ENCODE peak calls at places on chromosomes 11 and 22, in four cellular contexts. One of them, this sample, is unnamed.

GRCh38 chr22:30001459-30001858 is 78.8 kb upstream of the HORMAD2 start:
- DNase-seq in endothelial cell: no peak
- DNase-seq in cardiac muscle cell: no peak
- DNase-seq in HFF-Myc: no peak
- DNase-seq in this sample: no peak

GRCh38 chr22:50271519-50271970 is 1.4 kb upstream of the MAPK11 start:
- DNase-seq in endothelial cell: peak
- DNase-seq in cardiac muscle cell: peak
- DNase-seq in HFF-Myc: no peak
- DNase-seq in this sample: peak

GRCh38 chr22:36156515-36157419 is 3.8 kb downstream of the APOL3 start:
- DNase-seq in endothelial cell: peak
- DNase-seq in cardiac muscle cell: peak
- DNase-seq in HFF-Myc: peak
- DNase-seq in this sample: no peak

GRCh38 chr11:3131330-3131941 is 33.7 kb downstream of the OSBPL5 start:
- DNase-seq in endothelial cell: no peak
- DNase-seq in cardiac muscle cell: no peak
- DNase-seq in HFF-Myc: no peak
- DNase-seq in this sample: no peak

GRCh38 chr11:14184548-14184947 is 174.4 kb downstream of the RRAS2 start:
- DNase-seq in endothelial cell: no peak
- DNase-seq in cardiac muscle cell: peak
- DNase-seq in HFF-Myc: no peak
- DNase-seq in this sample: no peak

GRCh38 chr22:36224245-36224644 is 15.1 kb downstream of the APOL2 start:
- DNase-seq in endothelial cell: no peak
- DNase-seq in cardiac muscle cell: no peak
- DNase-seq in HFF-Myc: no peak
- DNase-seq in this sample: no peak

GRCh38 chr22:47294571-47294970 is 532.1 kb downstream of the TBC1D22A start:
- DNase-seq in endothelial cell: no peak
- DNase-seq in cardiac muscle cell: no peak
- DNase-seq in HFF-Myc: no peak
- DNase-seq in this sample: no peak

GRCh38 chr11:27296406-27296994 is 66.5 kb downstream of the CCDC34 start:
- DNase-seq in endothelial cell: no peak
- DNase-seq in cardiac muscle cell: peak
- DNase-seq in HFF-Myc: no peak
- DNase-seq in this sample: no peak

GRCh38 chr11:120517390-120518315 is 6.1 kb downstream of the GRIK4 start:
- DNase-seq in endothelial cell: no peak
- DNase-seq in cardiac muscle cell: peak
- DNase-seq in HFF-Myc: no peak
- DNase-seq in this sample: no peak

GRCh38 chr11:13333456-13333957 is 55.9 kb downstream of the BMAL1 start:
- DNase-seq in endothelial cell: no peak
- DNase-seq in cardiac muscle cell: no peak
- DNase-seq in HFF-Myc: no peak
- DNase-seq in this sample: no peak

GRCh38 chr11:117843666-117844484 is 19.3 kb upstream of the FXYD2 start:
- DNase-seq in endothelial cell: peak
- DNase-seq in cardiac muscle cell: peak
- DNase-seq in HFF-Myc: no peak
- DNase-seq in this sample: peak

GRCh38 chr22:31680764-31681624 is 19.0 kb upstream of the PISD start:
- DNase-seq in endothelial cell: no peak
- DNase-seq in cardiac muscle cell: no peak
- DNase-seq in HFF-Myc: no peak
- DNase-seq in this sample: no peak

GRCh38 chr11:114197799-114198500 is 98.2 kb upstream of the NNMT start:
- DNase-seq in endothelial cell: no peak
- DNase-seq in cardiac muscle cell: no peak
- DNase-seq in HFF-Myc: peak
- DNase-seq in this sample: no peak

GRCh38 chr11:126280595-126280994 is 2.3 kb upstream of the TIRAP start:
- DNase-seq in endothelial cell: peak
- DNase-seq in cardiac muscle cell: no peak
- DNase-seq in HFF-Myc: no peak
- DNase-seq in this sample: no peak

GRCh38 chr22:20239951-20240773 is 28.0 kb downstream of the RTN4R start:
- DNase-seq in endothelial cell: peak
- DNase-seq in cardiac muscle cell: no peak
- DNase-seq in HFF-Myc: no peak
- DNase-seq in this sample: peak

GRCh38 chr11:9461068-9461759 is 402 bp downstream of the ZNF143 start:
- DNase-seq in endothelial cell: peak
- DNase-seq in cardiac muscle cell: peak
- DNase-seq in HFF-Myc: peak
- DNase-seq in this sample: peak

GRCh38 chr22:31929126-31929928 is 15.0 kb upstream of the YWHAH start:
- DNase-seq in endothelial cell: no peak
- DNase-seq in cardiac muscle cell: no peak
- DNase-seq in HFF-Myc: peak
- DNase-seq in this sample: no peak

GRCh38 chr11:75024764-75025211 is 36.1 kb downstream of the NEU3 start:
- DNase-seq in endothelial cell: no peak
- DNase-seq in cardiac muscle cell: no peak
- DNase-seq in HFF-Myc: no peak
- DNase-seq in this sample: no peak

GRCh38 chr11:19508166-19508565 is 204.5 kb upstream of the NAV2 start:
- DNase-seq in endothelial cell: no peak
- DNase-seq in cardiac muscle cell: no peak
- DNase-seq in HFF-Myc: no peak
- DNase-seq in this sample: no peak

GRCh38 chr11:79236541-79236971 is 204.3 kb downstream of the TENM4 start:
- DNase-seq in endothelial cell: no peak
- DNase-seq in cardiac muscle cell: peak
- DNase-seq in HFF-Myc: peak
- DNase-seq in this sample: no peak

GRCh38 chr11:8604078-8604723 is 10.2 kb upstream of the STK33 start:
- DNase-seq in endothelial cell: peak
- DNase-seq in cardiac muscle cell: peak
- DNase-seq in HFF-Myc: peak
- DNase-seq in this sample: peak

GRCh38 chr11:95697614-95698408 is 91.8 kb downstream of the FAM76B start:
- DNase-seq in endothelial cell: no peak
- DNase-seq in cardiac muscle cell: no peak
- DNase-seq in HFF-Myc: no peak
- DNase-seq in this sample: no peak

GRCh38 chr22:18000441-18001039 is 23.8 kb downstream of the MICAL3 start:
- DNase-seq in endothelial cell: peak
- DNase-seq in cardiac muscle cell: peak
- DNase-seq in HFF-Myc: no peak
- DNase-seq in this sample: peak

GRCh38 chr11:12358302-12359188 is 18.8 kb upstream of the PARVA start:
- DNase-seq in endothelial cell: no peak
- DNase-seq in cardiac muscle cell: no peak
- DNase-seq in HFF-Myc: no peak
- DNase-seq in this sample: no peak

GRCh38 chr11:35036642-35037041 is 102.3 kb upstream of the CD44 start:
- DNase-seq in endothelial cell: no peak
- DNase-seq in cardiac muscle cell: no peak
- DNase-seq in HFF-Myc: no peak
- DNase-seq in this sample: no peak

GRCh38 chr11:76636826-76637460 is 33.6 kb downstream of the LRRC32 start:
- DNase-seq in endothelial cell: no peak
- DNase-seq in cardiac muscle cell: no peak
- DNase-seq in HFF-Myc: no peak
- DNase-seq in this sample: no peak

DNA sequence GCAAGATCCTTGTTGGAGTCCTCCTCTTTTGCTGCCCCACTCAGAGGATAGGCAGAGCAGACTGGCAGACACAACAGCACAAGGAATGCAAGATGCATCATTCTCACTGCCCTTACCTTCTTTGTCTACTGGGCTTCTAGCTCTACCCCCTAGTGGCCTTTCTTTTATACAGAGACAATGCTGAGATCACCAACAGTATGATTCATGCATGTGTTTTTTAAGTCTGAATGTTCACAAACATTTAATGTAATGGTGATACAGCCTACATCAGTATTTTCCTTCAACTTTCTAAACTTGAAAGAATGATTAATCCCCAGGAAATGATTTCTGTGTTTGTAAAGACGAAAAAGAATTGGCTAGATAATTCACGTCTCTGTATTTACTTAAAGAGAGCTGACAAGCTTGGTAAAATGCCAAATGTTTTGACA is at the start of gene MMP10:
- DNase-seq in endothelial cell: no peak
- DNase-seq in cardiac muscle cell: peak
- DNase-seq in HFF-Myc: peak
- DNase-seq in this sample: no peak
- TF ChIP-seq CTCF in endothelial cell: peak
- TF ChIP-seq CTCF in cardiac muscle cell: peak
- TF ChIP-seq CTCF in HFF-Myc: peak
- TF ChIP-seq CTCF in this sample: peak

GRCh38 chr11:123235117-123235686 is 40.2 kb upstream of the CLMP start:
- DNase-seq in endothelial cell: peak
- DNase-seq in cardiac muscle cell: peak
- DNase-seq in HFF-Myc: no peak
- DNase-seq in this sample: peak

GRCh38 chr11:123233280-123233977 is 38.4 kb upstream of the CLMP start:
- DNase-seq in endothelial cell: no peak
- DNase-seq in cardiac muscle cell: no peak
- DNase-seq in HFF-Myc: no peak
- DNase-seq in this sample: no peak

GRCh38 chr11:123238297-123238696 is 43.2 kb upstream of the CLMP start:
- DNase-seq in endothelial cell: no peak
- DNase-seq in cardiac muscle cell: peak
- DNase-seq in HFF-Myc: no peak
- DNase-seq in this sample: no peak

GRCh38 chr11:123233978-123234340 is 38.9 kb upstream of the CLMP start:
- DNase-seq in endothelial cell: no peak
- DNase-seq in cardiac muscle cell: no peak
- DNase-seq in HFF-Myc: no peak
- DNase-seq in this sample: no peak

GRCh38 chr11:123235687-123236261 is 40.7 kb upstream of the CLMP start:
- DNase-seq in endothelial cell: no peak
- DNase-seq in cardiac muscle cell: no peak
- DNase-seq in HFF-Myc: no peak
- DNase-seq in this sample: no peak
- TF ChIP-seq CTCF in endothelial cell: no peak
- TF ChIP-seq CTCF in cardiac muscle cell: peak
- TF ChIP-seq CTCF in HFF-Myc: no peak
- TF ChIP-seq CTCF in this sample: no peak

DNA sequence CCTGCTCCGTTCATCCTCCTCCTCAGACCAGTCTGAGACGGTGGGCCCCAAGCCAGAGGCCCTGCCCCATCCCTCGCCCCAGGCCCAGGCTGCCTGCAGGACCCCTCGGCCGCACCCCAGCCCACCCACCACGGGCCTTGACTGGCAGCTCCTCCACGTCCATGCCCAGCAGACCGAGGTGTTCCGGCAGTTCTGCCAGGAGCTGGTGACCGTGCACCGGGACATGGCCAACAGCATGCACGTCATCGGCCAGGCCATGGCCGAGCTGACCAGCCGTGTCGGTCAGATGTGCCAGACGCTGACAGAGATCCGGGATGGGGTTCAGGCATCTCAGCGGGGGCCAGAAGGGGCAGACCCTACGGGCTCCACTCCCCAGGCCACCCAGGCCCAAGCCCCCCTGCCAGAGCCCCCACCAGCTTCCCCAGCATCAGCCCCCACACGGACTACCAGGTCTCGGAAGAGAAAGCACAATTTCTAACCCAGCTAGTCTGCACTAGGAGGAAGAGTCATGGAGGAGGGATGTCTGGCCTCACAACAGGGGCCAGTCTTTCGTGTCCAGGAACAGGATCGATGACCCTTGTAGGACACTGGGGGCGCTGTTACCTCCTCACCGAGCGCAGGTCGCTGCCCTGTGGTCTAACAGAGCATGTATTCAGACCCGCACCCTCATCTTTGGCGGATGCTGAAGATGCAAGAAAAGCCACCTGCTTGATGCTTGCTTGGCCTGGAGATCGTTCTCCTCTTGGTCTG is 66.3 kb downstream of the PRDM11 start:
- DNase-seq in endothelial cell: peak
- DNase-seq in cardiac muscle cell: peak
- DNase-seq in HFF-Myc: no peak
- DNase-seq in this sample: no peak
- TF ChIP-seq CTCF in endothelial cell: peak
- TF ChIP-seq CTCF in cardiac muscle cell: peak
- TF ChIP-seq CTCF in HFF-Myc: peak
- TF ChIP-seq CTCF in this sample: no peak

DNA sequence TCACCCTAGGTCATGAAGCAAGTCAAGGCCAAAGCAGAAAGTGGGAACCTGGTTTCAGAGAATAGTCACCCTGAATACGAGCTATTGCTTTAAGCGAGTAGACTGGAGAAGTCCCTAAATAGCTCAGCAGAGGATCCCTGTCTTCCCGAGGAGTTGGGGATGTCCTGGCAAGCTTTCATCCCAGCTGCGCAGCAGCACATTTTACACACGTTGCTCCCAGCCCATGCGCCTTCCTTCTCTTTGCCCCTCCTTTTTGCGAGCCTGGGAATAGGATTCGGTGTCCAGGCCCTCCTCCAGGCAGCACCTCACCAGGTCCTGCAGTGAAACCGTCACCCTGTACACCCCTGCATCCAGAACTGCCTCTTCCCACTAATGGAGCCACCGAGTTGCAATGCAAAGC is 19.0 kb downstream of the MPEG1 start:
- DNase-seq in endothelial cell: no peak
- DNase-seq in cardiac muscle cell: no peak
- DNase-seq in HFF-Myc: no peak
- DNase-seq in this sample: no peak
- TF ChIP-seq CTCF in endothelial cell: no peak
- TF ChIP-seq CTCF in cardiac muscle cell: no peak
- TF ChIP-seq CTCF in HFF-Myc: no peak
- TF ChIP-seq CTCF in this sample: no peak

DNA sequence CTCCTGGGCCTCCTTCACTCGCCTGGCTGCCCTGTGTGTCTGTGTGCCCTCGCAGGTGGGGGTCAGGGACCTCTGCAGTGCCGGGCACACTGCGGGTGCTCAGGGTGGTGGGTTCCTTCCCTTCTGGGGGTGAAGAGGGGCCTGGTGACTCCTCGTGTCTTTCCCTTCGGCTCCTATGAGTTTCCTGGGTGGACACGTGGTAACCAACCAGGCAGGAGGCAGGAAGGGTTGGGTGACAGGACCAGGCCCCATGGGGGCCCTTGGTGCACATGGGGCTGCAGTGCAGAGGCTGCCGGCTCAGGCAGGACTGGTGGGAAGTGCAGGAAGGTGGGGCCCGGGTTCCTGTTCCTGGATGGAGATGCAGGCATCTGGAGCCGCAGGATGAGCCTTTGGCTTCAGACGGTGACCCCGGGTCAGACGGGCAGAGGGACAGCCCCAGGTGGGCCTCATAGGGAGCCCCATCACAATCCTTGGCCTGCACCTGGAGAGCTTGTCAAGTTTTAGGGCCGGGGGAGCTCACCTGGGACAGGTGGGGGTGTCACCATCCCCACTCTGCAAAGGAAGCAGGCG is 9.6 kb downstream of the FRMD8 start:
- DNase-seq in endothelial cell: no peak
- DNase-seq in cardiac muscle cell: no peak
- DNase-seq in HFF-Myc: no peak
- DNase-seq in this sample: no peak
- TF ChIP-seq CTCF in endothelial cell: no peak
- TF ChIP-seq CTCF in cardiac muscle cell: no peak
- TF ChIP-seq CTCF in HFF-Myc: no peak
- TF ChIP-seq CTCF in this sample: no peak

This sample was measured in neural crest cell.